ENCODE peak calls at places on chromosomes 1 and 21, in seven cellular contexts. Q, R, H, N, C, B and U are unnamed samples.

GRCh38 chr1:11289064-11289463 is 16.1 kb downstream of the UBIAD1 start:
- DNase-seq in Q (no peak), R (no peak), H (no peak), N (no peak), C (no peak), B (no peak), U (no peak)

GRCh38 chr1:23478896-23479790 is 4.8 kb downstream of the ASAP3 start:
- DNase-seq in Q (peak; percentile 85), R (no peak), H (no peak), N (peak; percentile 42), C (peak; percentile 90), B (peak; percentile 96), U (peak; percentile 57)

GRCh38 chr1:155188268-155188667 is 14.6 kb downstream of the TRIM46 start:
- DNase-seq in Q (no peak), R (no peak), H (no peak), N (no peak), C (no peak), B (peak; percentile 36), U (no peak)

GRCh38 chr1:109241344-109241743 is 8.0 kb upstream of the CELSR2 start:
- DNase-seq in Q (no peak), R (no peak), H (peak; percentile 15), N (no peak), C (no peak), B (no peak), U (no peak)

GRCh38 chr1:5955479-5955977 is 36.7 kb downstream of the NPHP4 start:
- DNase-seq in Q (no peak), R (no peak), H (no peak), N (no peak), C (no peak), B (no peak), U (no peak)

GRCh38 chr1:15584489-15585363 is at the start of gene AGMAT:
- DNase-seq in Q (no peak), R (no peak), H (peak; percentile 70), N (no peak), C (peak; percentile 25), B (peak; percentile 63), U (no peak)

GRCh38 chr1:230310381-230311163 is 115.6 kb downstream of the PGBD5 start:
- DNase-seq in Q (peak; percentile 72), R (peak; percentile 20), H (peak; percentile 77), N (peak; percentile 87), C (peak; percentile 88), B (peak; percentile 85), U (peak; percentile 52)

GRCh38 chr1:57483954-57484353 is 60.1 kb upstream of the DAB1 start:
- DNase-seq in Q (no peak), R (no peak), H (no peak), N (no peak), C (no peak), B (no peak), U (no peak)

GRCh38 chr1:207863893-207864535 is 46.9 kb downstream of the CD34 start:
- DNase-seq in Q (no peak), R (no peak), H (no peak), N (no peak), C (no peak), B (no peak), U (no peak)

GRCh38 chr21:18725653-18726052 is 322.1 kb upstream of the TMPRSS15 start:
- DNase-seq in Q (no peak), R (no peak), H (peak; percentile 40), N (no peak), C (no peak), B (no peak), U (no peak)
- TF ChIP-seq CTCF in Q (no peak), R (no peak), H (peak; percentile 55), N (no peak), C (no peak), B (no peak), U (no peak)

DNA sequence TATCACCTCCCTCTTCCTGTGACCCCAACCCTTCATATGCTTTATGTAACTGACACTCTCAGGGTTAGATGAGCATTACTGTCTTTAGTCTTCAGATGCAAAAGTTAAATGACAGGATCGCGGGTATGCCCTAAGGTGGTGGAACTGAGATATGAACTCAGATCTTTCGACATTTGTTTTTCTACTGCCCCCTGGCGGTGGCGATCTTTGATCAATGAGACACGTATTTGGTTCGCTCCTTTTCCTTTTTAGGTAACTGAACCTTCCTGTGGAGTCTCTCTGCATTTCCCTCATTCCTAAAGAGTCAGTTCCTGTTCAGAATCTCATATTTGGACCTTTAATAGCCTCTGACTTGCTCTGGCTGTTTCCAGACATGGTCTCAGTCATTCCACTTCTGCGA is 47.8 kb upstream of the ZP4 start:
- DNase-seq in Q (no peak), R (no peak), H (no peak), N (no peak), C (no peak), B (no peak), U (no peak)
- TF ChIP-seq CTCF in Q (no peak), R (no peak), H (no peak), N (no peak), C (no peak), B (no peak), U (no peak)

GRCh38 chr1:168610111-168610510 is 33.7 kb downstream of the XCL1 start:
- DNase-seq in Q (no peak), R (no peak), H (no peak), N (no peak), C (no peak), B (no peak), U (no peak)
- TF ChIP-seq CTCF in Q (no peak), R (no peak), H (no peak), N (no peak), C (no peak), B (no peak), U (no peak)

DNA sequence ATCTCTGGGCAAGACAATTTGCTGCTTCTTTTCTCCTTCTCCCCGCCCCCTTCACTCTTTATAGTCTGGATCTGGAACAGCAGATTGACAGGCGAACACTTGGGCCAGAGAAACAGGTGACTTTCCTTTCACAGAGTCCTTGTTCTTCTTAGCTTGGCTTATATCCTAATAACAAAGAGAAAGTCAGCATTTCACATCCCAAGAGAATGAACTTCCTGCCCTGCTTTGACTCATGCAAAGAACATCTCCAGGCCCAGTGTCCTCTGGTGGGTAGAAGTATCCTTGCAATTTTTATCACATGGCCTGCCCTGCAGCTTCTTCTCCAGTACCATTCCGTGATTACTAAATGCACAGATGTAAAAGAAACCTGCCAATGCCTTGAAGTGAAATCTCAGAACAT is 764.4 kb downstream of the ADGRL2 start:
- DNase-seq in Q (no peak), R (peak; percentile 47), H (no peak), N (peak; percentile 59), C (peak; percentile 70), B (no peak), U (no peak)
- TF ChIP-seq CTCF in Q (peak; percentile 22), R (peak; percentile 39), H (no peak), N (peak; percentile 30), C (peak; percentile 27), B (no peak), U (no peak)

DNA sequence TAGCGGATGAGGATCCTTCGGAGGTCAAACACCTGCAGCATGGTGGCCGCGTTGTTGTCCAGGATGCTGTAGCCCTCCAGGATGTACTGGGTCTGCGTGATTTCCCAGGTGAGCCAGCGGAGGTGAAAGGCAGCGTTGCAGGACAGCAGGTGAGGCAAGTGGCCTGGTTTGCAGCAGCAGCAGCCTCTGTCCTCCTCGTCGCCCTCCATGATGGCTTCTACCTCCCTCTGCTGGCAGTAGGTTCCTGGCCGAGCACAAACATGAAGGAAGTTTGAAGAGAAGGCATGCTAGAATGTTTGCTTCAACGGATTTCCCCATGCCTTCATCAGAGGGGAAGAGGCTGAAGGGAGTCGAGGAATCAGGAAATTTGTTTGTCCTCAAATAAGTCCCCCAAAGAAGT is 74.7 kb downstream of the NTPCR start:
- DNase-seq in Q (peak; percentile 41), R (no peak), H (peak; percentile 60), N (peak; percentile 13), C (peak; percentile 33), B (peak; percentile 59), U (no peak)
- TF ChIP-seq CTCF in Q (peak; percentile 73), R (peak; percentile 58), H (peak; percentile 44), N (no peak), C (peak; percentile 47), B (peak; percentile 62), U (no peak)

DNA sequence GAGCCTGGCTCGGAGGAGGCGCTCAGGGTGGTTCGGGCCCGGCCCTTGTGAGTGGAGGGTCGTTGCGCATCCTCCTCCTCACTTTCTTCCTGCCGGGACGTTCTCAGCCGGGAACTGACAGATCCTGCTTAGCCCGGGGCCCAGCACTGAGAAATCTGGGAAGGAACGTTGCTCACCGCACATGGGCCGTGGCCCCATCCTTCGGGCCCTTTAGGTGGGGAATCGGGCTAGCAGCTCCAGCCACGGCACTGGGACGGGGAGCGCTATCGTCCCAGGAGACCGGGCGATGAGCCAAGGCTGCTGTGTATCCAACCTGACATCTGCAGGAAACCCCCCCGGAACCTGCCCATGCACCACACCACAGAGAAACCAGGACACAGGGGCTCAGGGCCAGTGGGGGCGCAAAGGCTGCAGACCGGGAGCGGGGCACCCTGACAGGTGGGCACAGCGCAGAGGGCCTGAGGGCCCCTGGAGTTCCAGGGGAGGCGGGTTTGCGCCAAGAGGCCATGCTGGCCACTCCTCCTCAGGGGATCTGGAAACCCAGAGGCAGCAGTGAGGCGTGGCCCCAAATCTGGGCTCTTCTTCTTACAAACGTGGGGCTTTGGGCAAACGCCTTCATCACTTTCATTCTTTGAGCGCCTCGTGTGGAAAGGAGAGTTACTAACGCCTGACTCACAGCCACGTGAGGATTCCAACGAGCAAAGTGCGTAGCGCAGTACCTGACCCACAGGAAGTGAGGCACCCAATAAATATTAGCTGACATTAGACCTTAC is at the start of gene SH2D5:
- DNase-seq in Q (peak; percentile 48), R (peak; percentile 83), H (no peak), N (peak; percentile 89), C (peak; percentile 97), B (peak; percentile 75), U (peak; percentile 92)
- TF ChIP-seq CTCF in Q (peak; percentile 54), R (peak; percentile 17), H (peak; percentile 15), N (peak; percentile 63), C (peak; percentile 40), B (peak; percentile 29), U (no peak)

DNA sequence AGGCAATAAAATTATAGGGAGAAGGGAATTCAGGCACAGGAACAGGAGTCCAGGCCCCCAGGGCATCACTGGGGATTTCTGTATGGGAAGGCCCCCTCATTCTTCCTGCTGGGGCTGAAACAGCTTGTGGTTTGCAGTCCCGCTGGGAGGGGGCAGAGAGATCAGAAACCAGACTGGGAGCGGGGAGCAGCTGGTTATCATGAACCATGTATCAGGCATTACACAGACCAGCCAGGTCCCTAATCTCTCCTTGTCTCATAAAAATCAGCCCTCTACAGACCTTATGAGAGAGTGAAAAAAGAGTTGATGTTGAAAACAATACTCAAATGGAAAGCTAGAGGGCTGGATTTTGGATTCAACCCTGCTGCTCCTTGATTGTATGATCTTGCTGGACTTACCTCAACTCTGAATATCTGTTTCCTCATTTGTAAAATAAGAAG is 93.4 kb upstream of the F3 start:
- DNase-seq in Q (no peak), R (no peak), H (peak; percentile 44), N (no peak), C (peak; percentile 20), B (no peak), U (no peak)
- TF ChIP-seq CTCF in Q (peak; percentile 8), R (peak; percentile 10), H (no peak), N (no peak), C (peak; percentile 18), B (peak; percentile 4), U (no peak)